ENCODE peak calls at places on chromosome 10, in five cellular contexts. L is stomach, F is astrocyte of the spinal cord, S is hepatocyte, X is transverse colon. M is an unnamed sample.

GRCh38 chr10:132488231-132488821 is 49.3 kb upstream of the INPP5A start:
- DNase-seq in L (no peak), F (no peak), S (no peak), X (no peak), M (no peak)

GRCh38 chr10:82383350-82383749 is 508.4 kb downstream of the NRG3 start:
- DNase-seq in L (no peak), F (no peak), S (no peak), X (no peak), M (no peak)

GRCh38 chr10:132939957-132940790 is 2.2 kb downstream of the CFAP46 start:
- DNase-seq in L (peak), F (peak), S (peak), X (peak), M (peak)

GRCh38 chr10:26445411-26446031 is 7.4 kb downstream of the APBB1IP start:
- DNase-seq in L (no peak), F (no peak), S (no peak), X (no peak), M (no peak)

GRCh38 chr10:1309969-1310789 is 254.0 kb downstream of the WDR37 start:
- DNase-seq in L (no peak), F (no peak), S (no peak), X (no peak), M (no peak)

GRCh38 chr10:86023931-86024554 is 342.6 kb downstream of the GRID1 start:
- DNase-seq in L (no peak), F (no peak), S (no peak), X (no peak), M (no peak)

GRCh38 chr10:71648595-71649320 is 70.8 kb downstream of the C10orf105 start:
- DNase-seq in L (no peak), F (no peak), S (no peak), X (peak), M (no peak)

GRCh38 chr10:88952647-88953111 is at the start of gene ACTA2:
- DNase-seq in L (peak), F (peak), S (peak), X (peak), M (no peak)

GRCh38 chr10:131616040-131616439 is 284.8 kb upstream of the PPP2R2D start:
- DNase-seq in L (no peak), F (no peak), S (no peak), X (no peak), M (no peak)

GRCh38 chr10:25808372-25808771 is 125.7 kb upstream of the MYO3A start:
- DNase-seq in L (no peak), F (no peak), S (no peak), X (no peak), M (no peak)

GRCh38 chr10:46558411-46559185 is 2.1 kb upstream of the GPRIN2 start:
- DNase-seq in L (peak), F (no peak), S (no peak), X (peak), M (no peak)

GRCh38 chr10:131012641-131012985 is 298.9 kb downstream of the TCERG1L start:
- DNase-seq in L (no peak), F (no peak), S (no peak), X (no peak), M (no peak)

GRCh38 chr10:113131611-113132330 is 181.7 kb downstream of the TCF7L2 start:
- DNase-seq in L (no peak), F (peak), S (no peak), X (no peak), M (no peak)

GRCh38 chr10:69716711-69717560 is 84.8 kb upstream of the COL13A1 start:
- DNase-seq in L (peak), F (peak), S (peak), X (peak), M (peak)

GRCh38 chr10:78401882-78402367 is 368.3 kb downstream of the RPS24 start:
- DNase-seq in L (no peak), F (no peak), S (peak), X (no peak), M (no peak)